ENCODE peak calls at places on chromosomes 6 and 20, in five cellular contexts. G, P, I, J and M are unnamed samples.

GRCh38 chr6:15411766-15412165 is 165.9 kb downstream of the JARID2 start:
- DNase-seq in I (no peak), J (no peak), P (no peak), G (no peak), M (no peak)

GRCh38 chr6:154508573-154509375 is 1.7 kb downstream of the CNKSR3 start:
- DNase-seq in I (no peak), G (no peak), P (no peak), J (no peak), M (no peak)

GRCh38 chr6:43368517-43369160 is 808 bp downstream of the ZNF318 start:
- DNase-seq in J (peak), P (peak), G (no peak), I (no peak), M (no peak)

GRCh38 chr6:33019358-33019757 is 10.0 kb upstream of the HLA-DOA start:
- DNase-seq in I (no peak), J (no peak), G (no peak), P (no peak), M (no peak)

GRCh38 chr20:237479-237878 is 10.4 kb downstream of the DEFB129 start:
- DNase-seq in G (no peak), P (no peak), I (no peak), J (peak), M (no peak)

GRCh38 chr6:108117427-108118358 is 43.2 kb upstream of the OSTM1 start:
- DNase-seq in I (no peak), G (no peak), P (peak), J (peak), M (no peak)

GRCh38 chr20:50628326-50628725 is 63.0 kb downstream of the RIPOR3 start:
- DNase-seq in P (no peak), J (no peak), I (no peak), G (no peak), M (no peak)

GRCh38 chr20:37990571-37991151 is 42.6 kb downstream of the TTI1 start:
- DNase-seq in J (peak), I (peak), G (peak), P (peak), M (no peak)

GRCh38 chr20:32302507-32302872 is 25.0 kb downstream of the KIF3B start:
- DNase-seq in J (no peak), P (no peak), G (no peak), I (peak), M (no peak)

GRCh38 chr20:53891306-53891894 is 179.0 kb downstream of the BCAS1 start:
- DNase-seq in J (no peak), P (peak), I (no peak), G (no peak), M (no peak)

GRCh38 chr6:21911208-21911607 is 317.7 kb downstream of the SOX4 start:
- DNase-seq in P (no peak), I (no peak), J (no peak), G (no peak), M (no peak)

GRCh38 chr6:65110031-65110430 is 597.0 kb downstream of the EYS start:
- DNase-seq in G (no peak), J (no peak), I (no peak), P (peak), M (no peak)

GRCh38 chr6:158854214-158855101 is 35.3 kb upstream of the EZR start:
- DNase-seq in P (peak), J (no peak), G (no peak), I (no peak), M (no peak)

GRCh38 chr6:87436435-87436834 is 28.7 kb downstream of the CFAP206 start:
- DNase-seq in J (no peak), G (peak), I (no peak), P (peak), M (no peak)

GRCh38 chr6:129186988-129187387 is 304.1 kb downstream of the LAMA2 start:
- DNase-seq in P (peak), G (peak), J (no peak), I (no peak), M (no peak)

GRCh38 chr6:8269856-8270454 is 165.4 kb downstream of the SLC35B3 start:
- DNase-seq in I (no peak), J (no peak), G (no peak), P (no peak), M (no peak)

GRCh38 chr6:108105584-108105983 is 31.0 kb upstream of the OSTM1 start:
- DNase-seq in P (no peak), G (no peak), I (no peak), J (no peak), M (no peak)

GRCh38 chr6:15296735-15297134 is 50.9 kb downstream of the JARID2 start:
- DNase-seq in P (no peak), J (no peak), G (no peak), I (no peak), M (no peak)

GRCh38 chr6:7769702-7770101 is 43.8 kb downstream of the BMP6 start:
- DNase-seq in P (peak), I (no peak), G (no peak), J (no peak), M (no peak)

GRCh38 chr6:29986199-29986598 is 43.9 kb downstream of the HLA-A start:
- DNase-seq in P (no peak), I (no peak), J (no peak), G (no peak), M (no peak)

GRCh38 chr6:88725111-88725711 is 238.2 kb downstream of the RNGTT start:
- DNase-seq in J (no peak), G (no peak), P (peak), I (no peak), M (peak)

GRCh38 chr20:44233436-44234016 is 13.6 kb upstream of the GDAP1L1 start:
- DNase-seq in G (no peak), J (no peak), I (no peak), P (no peak), M (no peak)

GRCh38 chr6:106107043-106107613 is 21.0 kb downstream of the PRDM1 start:
- DNase-seq in I (no peak), J (no peak), P (no peak), G (no peak), M (no peak)

GRCh38 chr6:98137391-98137790 is 697.0 kb upstream of the POU3F2 start:
- DNase-seq in J (no peak), G (no peak), P (no peak), I (no peak), M (no peak)

GRCh38 chr20:676967-677366 is 1.4 kb upstream of the SCRT2 start:
- DNase-seq in J (no peak), G (no peak), I (no peak), P (no peak), M (no peak)

GRCh38 chr20:25220021-25220730 is 24.7 kb downstream of the ENTPD6 start:
- DNase-seq in P (no peak), J (no peak), I (no peak), G (no peak), M (no peak)

GRCh38 chr20:44396790-44397189 is 41.3 kb downstream of the HNF4A start:
- DNase-seq in G (no peak), P (no peak), I (no peak), J (no peak), M (no peak)

GRCh38 chr6:112603726-112604125 is 256.6 kb downstream of the RFPL4B start:
- DNase-seq in G (no peak), P (no peak), I (no peak), J (no peak), M (peak)

GRCh38 chr6:34553750-34554149 is 2.4 kb downstream of the SPDEF start:
- DNase-seq in I (no peak), J (no peak), G (no peak), P (no peak), M (no peak)
- H3K4me3 ChIP-seq in I (no peak), J (no peak), G (no peak), P (no peak), M (no peak)

GRCh38 chr20:59402697-59403096 is 102.3 kb downstream of the EDN3 start:
- DNase-seq in G (no peak), I (no peak), J (no peak), P (no peak), M (no peak)
- TF ChIP-seq CTCF in G (no peak), I (no peak), J (no peak), P (no peak), M (no peak)

GRCh38 chr6:110039996-110040383 is 61.9 kb downstream of the GPR6 start:
- DNase-seq in J (peak), G (no peak), P (peak), I (no peak), M (no peak)

GRCh38 chr6:110036408-110037302 is 58.5 kb downstream of the GPR6 start:
- DNase-seq in J (no peak), G (no peak), I (no peak), P (no peak), M (no peak)

GRCh38 chr6:110039364-110039995 is 61.4 kb downstream of the GPR6 start:
- DNase-seq in G (peak), P (peak), J (peak), I (peak), M (peak)

GRCh38 chr6:110035321-110035720 is 57.2 kb downstream of the GPR6 start:
- DNase-seq in J (no peak), P (no peak), I (no peak), G (no peak), M (no peak)

GRCh38 chr6:110037726-110038295 is 59.7 kb downstream of the GPR6 start:
- DNase-seq in J (no peak), I (no peak), G (no peak), P (no peak), M (no peak)
- H3K4me3 ChIP-seq in J (no peak), I (no peak), G (no peak), P (no peak), M (no peak)

GRCh38 chr20:62578294-62578897 is 63.9 kb upstream of the SLCO4A1 start:
- DNase-seq in J (no peak), G (no peak), I (no peak), P (no peak), M (no peak)
- TF ChIP-seq CTCF in J (no peak), G (no peak), I (no peak), P (no peak), M (no peak)

DNA sequence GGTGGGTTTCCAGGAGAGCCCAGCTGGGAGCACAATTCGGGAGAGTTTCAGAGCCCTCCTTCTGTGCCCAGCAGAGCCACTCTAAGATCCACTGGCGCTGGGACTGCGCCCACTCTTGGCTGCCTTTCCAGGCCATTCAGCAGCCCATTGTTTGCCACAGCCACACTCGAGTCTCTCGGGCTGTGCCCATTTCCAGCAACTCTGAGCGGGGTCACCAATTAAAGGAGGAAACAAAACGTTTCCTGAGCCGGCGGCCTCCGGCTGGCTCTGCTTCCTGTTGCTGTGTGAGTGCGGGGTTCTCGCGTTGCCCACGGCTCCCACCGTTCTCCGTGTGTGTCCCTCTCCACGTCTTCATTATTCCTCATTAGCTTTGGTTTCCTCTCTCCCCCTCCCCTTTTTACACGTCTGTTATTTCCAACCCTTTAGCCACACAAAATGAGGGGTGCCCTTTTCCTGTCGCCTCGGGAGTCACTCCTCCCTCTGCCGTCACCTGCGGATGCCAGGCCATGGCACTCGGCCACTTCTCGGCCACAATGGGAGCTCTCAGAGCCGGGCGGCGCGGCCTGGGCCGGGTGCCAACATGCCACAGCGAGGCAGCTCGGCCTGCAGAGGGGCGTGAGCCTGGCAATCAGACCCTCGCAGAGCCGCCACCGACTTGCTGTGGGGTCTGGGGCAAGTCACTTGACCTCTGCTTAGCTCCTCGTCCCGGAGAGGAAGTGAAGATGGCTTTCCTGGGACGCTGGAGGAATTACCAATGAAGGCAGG is 94.3 kb upstream of the NKX2-2 start:
- DNase-seq in G (no peak), P (no peak), J (peak), I (no peak), M (no peak)
- H3K4me3 ChIP-seq in G (no peak), P (no peak), J (no peak), I (no peak), M (no peak)